ENCODE peak calls at places on chromosomes 4 and X, in seven cellular contexts. F is HepG2, U is GM12891, W is SK-N-SH, Y is GM12878, O is H1, R is K562. L is an unnamed sample.

GRCh38 chrX:10483191-10483808 is 137.1 kb downstream of the MID1 start:
- DNase-seq in F (no peak), U (no peak), W (no peak), Y (no peak), O (no peak), R (no peak), L (no peak)

GRCh38 chrX:97700547-97700946 is 816.8 kb downstream of the RPA4 start:
- DNase-seq in F (no peak), U (no peak), W (no peak), Y (no peak), O (no peak), R (no peak), L (no peak)

GRCh38 chrX:103779156-103779555 is 2.5 kb downstream of the PLP1 start:
- DNase-seq in F (no peak), U (no peak), W (peak; percentile 39), Y (no peak), O (no peak), R (no peak), L (no peak)

GRCh38 chr4:43846111-43846587 is 602.5 kb downstream of the KCTD8 start:
- DNase-seq in F (no peak), U (no peak), W (no peak), Y (no peak), O (no peak), R (no peak), L (no peak)

GRCh38 chrX:72169008-72169728 is 12.4 kb upstream of the PIN4 start:
- DNase-seq in F (no peak), U (no peak), W (no peak), Y (no peak), O (no peak), R (no peak), L (no peak)

GRCh38 chr4:25313194-25313895 is 771 bp downstream of the ZCCHC4 start:
- DNase-seq in F (peak; percentile 25), U (no peak), W (no peak), Y (no peak), O (no peak), R (no peak), L (no peak)

GRCh38 chr4:24885342-24885741 is 27.5 kb downstream of the CCDC149 start:
- DNase-seq in F (no peak), U (no peak), W (no peak), Y (no peak), O (no peak), R (no peak), L (no peak)

GRCh38 chr4:84151574-84151973 is 347.5 kb downstream of the NKX6-1 start:
- DNase-seq in F (no peak), U (no peak), W (no peak), Y (no peak), O (no peak), R (no peak), L (no peak)

GRCh38 chr4:15938640-15939039 is at the start of gene FGFBP1:
- DNase-seq in F (no peak), U (no peak), W (no peak), Y (no peak), O (no peak), R (no peak), L (no peak)

GRCh38 chrX:134624046-134624430 is 34.2 kb downstream of the PLAC1 start:
- DNase-seq in F (peak; percentile 24), U (no peak), W (no peak), Y (no peak), O (no peak), R (no peak), L (no peak)

GRCh38 chrX:68146054-68146453 is 287.2 kb downstream of the OPHN1 start:
- DNase-seq in F (peak; percentile 39), U (no peak), W (peak; percentile 12), Y (no peak), O (no peak), R (no peak), L (no peak)

GRCh38 chr4:7971881-7972500 is 32.3 kb upstream of the AFAP1 start:
- DNase-seq in F (peak; percentile 23), U (no peak), W (no peak), Y (no peak), O (no peak), R (no peak), L (no peak)

GRCh38 chrX:112688242-112688641 is 8.5 kb upstream of the LHFPL1 start:
- DNase-seq in F (no peak), U (no peak), W (no peak), Y (no peak), O (no peak), R (no peak), L (no peak)

DNA sequence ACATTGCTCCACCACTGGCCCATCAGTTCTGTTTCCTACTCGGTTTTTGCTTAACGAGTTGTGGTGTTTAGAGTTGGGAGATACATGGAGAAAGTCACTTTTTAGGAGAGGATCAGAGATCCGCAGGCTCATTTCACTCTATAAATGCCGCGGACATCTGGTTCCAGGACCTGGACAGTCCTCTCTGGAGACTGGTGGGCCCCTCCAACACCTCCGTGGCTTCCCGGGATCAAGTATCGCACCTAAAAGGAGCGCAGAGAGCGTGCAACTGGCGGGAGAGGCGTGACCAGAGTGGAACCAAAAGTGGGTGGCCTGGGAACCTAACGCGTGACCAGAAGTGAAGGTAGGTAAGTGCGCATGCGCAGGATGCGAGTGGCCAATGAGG is 9.9 kb upstream of the CLTRN start:
- DNase-seq in F (peak; percentile 91), U (peak; percentile 36), W (peak; percentile 86), Y (peak; percentile 94), O (no peak), R (peak; percentile 89), L (no peak)
- TF ChIP-seq POLR2AphosphoS5 in F (peak; percentile 69), U (no peak), W (peak; percentile 11), Y (no peak), O (no peak), R (peak; percentile 29), L (no peak)

DNA sequence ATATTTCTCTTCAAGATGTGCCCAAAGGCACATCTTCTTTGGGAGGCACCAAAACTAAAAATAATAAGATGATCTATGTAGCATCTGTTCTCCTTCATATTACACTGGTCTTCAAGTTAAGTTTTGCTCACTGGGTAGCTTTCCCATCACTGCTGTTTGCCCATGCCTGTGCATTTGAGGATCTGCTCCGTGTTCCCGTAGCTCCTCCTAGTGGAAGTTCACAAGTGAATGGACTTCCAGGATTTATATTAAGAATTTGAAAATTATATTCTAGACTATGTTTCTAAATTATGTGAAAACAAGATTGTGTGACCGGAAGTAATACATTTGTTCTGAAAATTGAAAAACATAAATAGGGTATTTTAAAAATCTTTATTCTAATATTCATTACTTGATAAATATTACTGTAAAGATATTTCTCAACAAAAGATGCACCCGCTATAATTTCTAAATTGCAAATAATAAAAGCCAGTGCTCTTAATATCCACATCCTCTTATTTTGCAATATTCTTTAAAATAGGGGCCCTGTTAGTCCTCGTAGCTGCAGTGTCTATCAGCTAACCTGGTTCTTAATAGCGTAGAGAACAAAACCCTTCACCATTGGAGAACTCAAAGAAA is 147.7 kb downstream of the RBM46 start:
- DNase-seq in F (peak; percentile 32), U (no peak), W (peak; percentile 31), Y (no peak), O (no peak), R (no peak), L (no peak)
- TF ChIP-seq TAF1 in F (no peak), U (no peak), W (no peak), Y (no peak), O (no peak), R (no peak), L (no peak)

DNA sequence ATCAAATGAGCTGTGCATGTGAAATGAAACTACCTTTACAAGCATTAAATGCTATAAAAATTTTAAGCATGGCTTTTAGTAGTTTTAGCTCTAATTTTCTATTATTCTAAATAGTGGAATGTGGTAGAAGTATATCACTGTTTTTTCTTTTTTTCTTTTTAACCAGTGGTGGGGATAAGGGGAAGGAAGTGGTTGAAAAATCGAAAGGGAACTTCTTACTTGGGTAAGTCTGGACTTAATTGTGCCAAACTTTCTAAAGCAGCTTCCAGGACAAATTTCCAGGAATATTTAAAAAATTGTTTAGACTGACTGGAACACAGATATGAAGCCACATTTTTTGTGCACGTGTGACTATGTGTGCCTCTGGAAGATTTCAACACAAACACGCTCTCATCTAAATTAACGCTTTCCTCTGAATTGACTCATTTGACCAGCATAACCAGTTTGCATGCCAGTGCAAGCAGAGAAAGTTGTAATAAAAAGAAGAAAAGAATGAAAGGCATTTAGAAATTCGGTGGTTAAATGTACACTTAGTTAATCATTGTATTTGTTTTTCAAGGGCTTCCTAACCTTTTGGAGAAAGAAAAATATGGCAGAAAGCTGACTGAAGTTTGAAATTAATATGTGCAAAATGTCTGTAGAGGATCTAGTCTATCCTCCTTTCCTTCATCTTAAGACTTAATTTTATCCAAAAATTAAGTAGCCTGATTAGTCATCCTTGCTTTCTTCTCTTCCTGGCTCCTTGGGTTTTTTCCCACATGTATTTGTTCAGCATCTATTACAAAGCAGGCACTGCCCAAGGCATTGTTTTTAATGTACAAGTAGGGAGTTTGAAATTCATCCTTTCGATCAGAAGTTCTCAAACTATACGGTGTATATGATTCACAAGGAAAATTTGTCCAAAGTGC is 18.9 kb upstream of the YTHDC1 start:
- DNase-seq in F (no peak), U (no peak), W (no peak), Y (no peak), O (no peak), R (no peak), L (no peak)
- TF ChIP-seq POLR2AphosphoS5 in F (no peak), U (no peak), W (no peak), Y (no peak), O (no peak), R (no peak), L (no peak)

GRCh38 chr4:1041936-1042330 is 30.5 kb downstream of the FGFRL1 start:
- DNase-seq in F (no peak), U (no peak), W (no peak), Y (no peak), O (no peak), R (no peak), L (no peak)
- TF ChIP-seq TAF1 in F (no peak), U (no peak), W (no peak), Y (no peak), O (no peak), R (no peak), L (no peak)

DNA sequence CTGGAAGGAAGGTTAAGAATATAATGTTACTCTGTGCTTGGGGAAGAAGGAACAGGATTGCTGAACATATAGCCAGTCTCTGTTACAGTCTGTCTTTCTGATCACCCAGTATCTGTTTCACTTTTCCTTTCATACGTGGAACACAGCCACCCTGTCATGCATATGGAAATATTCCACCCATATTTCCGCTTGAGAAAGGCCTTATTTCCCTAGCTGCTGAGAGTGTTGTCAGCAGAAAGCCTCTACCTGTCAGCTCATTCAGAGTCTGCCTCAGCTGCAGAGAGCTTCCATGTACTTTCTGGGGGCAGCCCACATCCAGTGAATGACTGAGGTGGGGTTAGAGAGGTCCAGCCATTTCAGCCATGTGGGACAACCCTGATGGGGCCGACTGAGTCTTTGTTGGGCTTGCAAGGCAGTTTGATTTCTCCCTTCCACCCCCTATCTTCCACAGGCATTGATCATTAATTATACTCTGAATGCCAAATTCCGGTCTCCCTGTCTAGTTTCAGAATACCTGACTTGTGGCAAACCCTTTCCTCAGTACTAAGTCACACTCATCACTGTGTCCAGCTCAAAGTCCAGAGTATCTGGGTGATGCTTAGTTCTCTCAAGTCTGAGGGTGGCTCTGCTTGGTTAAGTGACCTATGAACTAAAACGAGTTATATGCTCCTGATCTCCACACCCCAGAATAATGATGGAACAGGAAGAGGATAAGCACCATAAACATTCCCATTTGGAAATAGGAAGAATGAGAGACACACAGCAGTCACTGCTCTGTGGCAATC is 6.6 kb downstream of the SMIM9 start:
- DNase-seq in F (no peak), U (no peak), W (no peak), Y (peak; percentile 53), O (no peak), R (no peak), L (no peak)
- TF ChIP-seq POLR2AphosphoS5 in F (no peak), U (no peak), W (no peak), Y (no peak), O (no peak), R (no peak), L (no peak)

L was measured in GM12892.